ENCODE peak calls at places on chromosomes 16 and 17, in nine cellular contexts. One of them, this sample, is unnamed.

GRCh38 chr16:57613514-57613913 is 14.9 kb upstream of the ADGRG1 start:
- DNase-seq in activated CD8-positive, alpha-beta T cell treated with anti-CD3 and anti-CD28 coated beads, Interleukin-2, amount 10 ng/mL, durations not matched to agents 7 days and 5 days: no peak
- DNase-seq in breast epithelium: no peak
- DNase-seq in T-cell: no peak
- DNase-seq in cardiac fibroblast: no peak
- DNase-seq in HFFc6: no peak
- DNase-seq in posterior cingulate gyrus: no peak
- DNase-seq in SHP77: no peak
- DNase-seq in SW480: no peak
- DNase-seq in this sample: no peak

GRCh38 chr16:77682586-77682985 is 39.7 kb upstream of the NUDT7 start:
- DNase-seq in posterior cingulate gyrus: no peak
- DNase-seq in HFFc6: no peak
- DNase-seq in cardiac fibroblast: no peak
- DNase-seq in activated CD8-positive, alpha-beta T cell treated with anti-CD3 and anti-CD28 coated beads, Interleukin-2, amount 10 ng/mL, durations not matched to agents 7 days and 5 days: no peak
- DNase-seq in T-cell: no peak
- DNase-seq in SHP77: no peak
- DNase-seq in breast epithelium: no peak
- DNase-seq in SW480: no peak
- DNase-seq in this sample: no peak

GRCh38 chr17:51703364-51704341 is 443.3 kb downstream of the UTP18 start:
- DNase-seq in HFFc6: no peak
- DNase-seq in SW480: no peak
- DNase-seq in T-cell: no peak
- DNase-seq in cardiac fibroblast: peak
- DNase-seq in breast epithelium: peak
- DNase-seq in SHP77: no peak
- DNase-seq in activated CD8-positive, alpha-beta T cell treated with anti-CD3 and anti-CD28 coated beads, Interleukin-2, amount 10 ng/mL, durations not matched to agents 7 days and 5 days: no peak
- DNase-seq in posterior cingulate gyrus: no peak
- DNase-seq in this sample: peak

GRCh38 chr16:79609861-79610260 is 9.3 kb upstream of the MAF start:
- DNase-seq in SW480: no peak
- DNase-seq in breast epithelium: no peak
- DNase-seq in T-cell: peak
- DNase-seq in HFFc6: no peak
- DNase-seq in activated CD8-positive, alpha-beta T cell treated with anti-CD3 and anti-CD28 coated beads, Interleukin-2, amount 10 ng/mL, durations not matched to agents 7 days and 5 days: no peak
- DNase-seq in SHP77: no peak
- DNase-seq in posterior cingulate gyrus: no peak
- DNase-seq in cardiac fibroblast: no peak
- DNase-seq in this sample: no peak

GRCh38 chr16:68806422-68806821 is 36.9 kb upstream of the TANGO6 start:
- DNase-seq in posterior cingulate gyrus: no peak
- DNase-seq in cardiac fibroblast: no peak
- DNase-seq in activated CD8-positive, alpha-beta T cell treated with anti-CD3 and anti-CD28 coated beads, Interleukin-2, amount 10 ng/mL, durations not matched to agents 7 days and 5 days: no peak
- DNase-seq in breast epithelium: no peak
- DNase-seq in SHP77: no peak
- DNase-seq in T-cell: no peak
- DNase-seq in HFFc6: no peak
- DNase-seq in SW480: no peak
- DNase-seq in this sample: no peak

GRCh38 chr17:79629548-79630049 is 18.7 kb upstream of the RBFOX3 start:
- DNase-seq in SHP77: no peak
- DNase-seq in activated CD8-positive, alpha-beta T cell treated with anti-CD3 and anti-CD28 coated beads, Interleukin-2, amount 10 ng/mL, durations not matched to agents 7 days and 5 days: no peak
- DNase-seq in posterior cingulate gyrus: no peak
- DNase-seq in HFFc6: no peak
- DNase-seq in T-cell: no peak
- DNase-seq in SW480: peak
- DNase-seq in cardiac fibroblast: no peak
- DNase-seq in breast epithelium: no peak
- DNase-seq in this sample: no peak

GRCh38 chr16:57277586-57277985 is 6.9 kb downstream of the PLLP start:
- DNase-seq in SW480: peak
- DNase-seq in cardiac fibroblast: peak
- DNase-seq in HFFc6: peak
- DNase-seq in activated CD8-positive, alpha-beta T cell treated with anti-CD3 and anti-CD28 coated beads, Interleukin-2, amount 10 ng/mL, durations not matched to agents 7 days and 5 days: peak
- DNase-seq in breast epithelium: no peak
- DNase-seq in SHP77: no peak
- DNase-seq in posterior cingulate gyrus: peak
- DNase-seq in T-cell: peak
- DNase-seq in this sample: peak

GRCh38 chr16:12020007-12020406 is 43.5 kb downstream of the SNX29 start:
- DNase-seq in T-cell: no peak
- DNase-seq in SW480: no peak
- DNase-seq in activated CD8-positive, alpha-beta T cell treated with anti-CD3 and anti-CD28 coated beads, Interleukin-2, amount 10 ng/mL, durations not matched to agents 7 days and 5 days: no peak
- DNase-seq in SHP77: no peak
- DNase-seq in cardiac fibroblast: no peak
- DNase-seq in HFFc6: no peak
- DNase-seq in breast epithelium: no peak
- DNase-seq in posterior cingulate gyrus: no peak
- DNase-seq in this sample: no peak

GRCh38 chr16:74257061-74257460 is 39.6 kb upstream of the PSMD7 start:
- DNase-seq in T-cell: no peak
- DNase-seq in HFFc6: no peak
- DNase-seq in activated CD8-positive, alpha-beta T cell treated with anti-CD3 and anti-CD28 coated beads, Interleukin-2, amount 10 ng/mL, durations not matched to agents 7 days and 5 days: no peak
- DNase-seq in posterior cingulate gyrus: no peak
- DNase-seq in SHP77: no peak
- DNase-seq in breast epithelium: no peak
- DNase-seq in SW480: no peak
- DNase-seq in cardiac fibroblast: no peak
- DNase-seq in this sample: no peak

GRCh38 chr17:16939606-16940115 is 32.3 kb downstream of the TNFRSF13B start:
- DNase-seq in SW480: no peak
- DNase-seq in HFFc6: no peak
- DNase-seq in posterior cingulate gyrus: peak
- DNase-seq in SHP77: no peak
- DNase-seq in T-cell: no peak
- DNase-seq in cardiac fibroblast: no peak
- DNase-seq in breast epithelium: no peak
- DNase-seq in activated CD8-positive, alpha-beta T cell treated with anti-CD3 and anti-CD28 coated beads, Interleukin-2, amount 10 ng/mL, durations not matched to agents 7 days and 5 days: no peak
- DNase-seq in this sample: no peak

GRCh38 chr17:17018021-17018441 is 24.2 kb upstream of the MPRIP start:
- DNase-seq in activated CD8-positive, alpha-beta T cell treated with anti-CD3 and anti-CD28 coated beads, Interleukin-2, amount 10 ng/mL, durations not matched to agents 7 days and 5 days: no peak
- DNase-seq in SW480: no peak
- DNase-seq in posterior cingulate gyrus: no peak
- DNase-seq in T-cell: no peak
- DNase-seq in HFFc6: no peak
- DNase-seq in cardiac fibroblast: no peak
- DNase-seq in breast epithelium: no peak
- DNase-seq in SHP77: no peak
- DNase-seq in this sample: no peak

GRCh38 chr17:15418781-15419180 is 48.6 kb downstream of the CDRT4 start:
- DNase-seq in HFFc6: no peak
- DNase-seq in SHP77: no peak
- DNase-seq in cardiac fibroblast: peak
- DNase-seq in T-cell: no peak
- DNase-seq in breast epithelium: no peak
- DNase-seq in SW480: no peak
- DNase-seq in posterior cingulate gyrus: no peak
- DNase-seq in activated CD8-positive, alpha-beta T cell treated with anti-CD3 and anti-CD28 coated beads, Interleukin-2, amount 10 ng/mL, durations not matched to agents 7 days and 5 days: no peak
- DNase-seq in this sample: peak

GRCh38 chr16:11354733-11355574 is 9.7 kb downstream of the RMI2 start:
- DNase-seq in posterior cingulate gyrus: no peak
- DNase-seq in HFFc6: no peak
- DNase-seq in SHP77: no peak
- DNase-seq in activated CD8-positive, alpha-beta T cell treated with anti-CD3 and anti-CD28 coated beads, Interleukin-2, amount 10 ng/mL, durations not matched to agents 7 days and 5 days: peak
- DNase-seq in T-cell: peak
- DNase-seq in breast epithelium: no peak
- DNase-seq in SW480: no peak
- DNase-seq in cardiac fibroblast: peak
- DNase-seq in this sample: peak

GRCh38 chr16:75491876-75492275 is 3.4 kb downstream of the CHST6 start:
- DNase-seq in T-cell: no peak
- DNase-seq in breast epithelium: no peak
- DNase-seq in activated CD8-positive, alpha-beta T cell treated with anti-CD3 and anti-CD28 coated beads, Interleukin-2, amount 10 ng/mL, durations not matched to agents 7 days and 5 days: no peak
- DNase-seq in SHP77: peak
- DNase-seq in posterior cingulate gyrus: peak
- DNase-seq in cardiac fibroblast: no peak
- DNase-seq in SW480: peak
- DNase-seq in HFFc6: peak
- DNase-seq in this sample: no peak

GRCh38 chr16:88383401-88384221 is 852 bp downstream of the ZNF469 start:
- DNase-seq in SHP77: no peak
- DNase-seq in breast epithelium: no peak
- DNase-seq in T-cell: no peak
- DNase-seq in activated CD8-positive, alpha-beta T cell treated with anti-CD3 and anti-CD28 coated beads, Interleukin-2, amount 10 ng/mL, durations not matched to agents 7 days and 5 days: no peak
- DNase-seq in cardiac fibroblast: peak
- DNase-seq in SW480: no peak
- DNase-seq in HFFc6: peak
- DNase-seq in posterior cingulate gyrus: peak
- DNase-seq in this sample: peak

GRCh38 chr16:84239186-84239790 is 524 bp downstream of the KCNG4 start:
- DNase-seq in breast epithelium: no peak
- DNase-seq in T-cell: no peak
- DNase-seq in HFFc6: no peak
- DNase-seq in activated CD8-positive, alpha-beta T cell treated with anti-CD3 and anti-CD28 coated beads, Interleukin-2, amount 10 ng/mL, durations not matched to agents 7 days and 5 days: no peak
- DNase-seq in cardiac fibroblast: peak
- DNase-seq in SHP77: no peak
- DNase-seq in posterior cingulate gyrus: no peak
- DNase-seq in SW480: no peak
- DNase-seq in this sample: peak

GRCh38 chr17:51200295-51200694 is 34.1 kb downstream of the NME2 start:
- DNase-seq in activated CD8-positive, alpha-beta T cell treated with anti-CD3 and anti-CD28 coated beads, Interleukin-2, amount 10 ng/mL, durations not matched to agents 7 days and 5 days: peak
- DNase-seq in T-cell: no peak
- DNase-seq in cardiac fibroblast: no peak
- DNase-seq in SW480: no peak
- DNase-seq in breast epithelium: no peak
- DNase-seq in posterior cingulate gyrus: no peak
- DNase-seq in SHP77: no peak
- DNase-seq in HFFc6: no peak
- DNase-seq in this sample: no peak

GRCh38 chr16:64455275-64455674 is 666.6 kb downstream of the CDH11 start:
- DNase-seq in activated CD8-positive, alpha-beta T cell treated with anti-CD3 and anti-CD28 coated beads, Interleukin-2, amount 10 ng/mL, durations not matched to agents 7 days and 5 days: no peak
- DNase-seq in SHP77: no peak
- DNase-seq in SW480: peak
- DNase-seq in breast epithelium: no peak
- DNase-seq in T-cell: no peak
- DNase-seq in cardiac fibroblast: peak
- DNase-seq in posterior cingulate gyrus: no peak
- DNase-seq in HFFc6: peak
- DNase-seq in this sample: no peak

GRCh38 chr17:45127583-45128300 is 4.6 kb downstream of the PLCD3 start:
- DNase-seq in activated CD8-positive, alpha-beta T cell treated with anti-CD3 and anti-CD28 coated beads, Interleukin-2, amount 10 ng/mL, durations not matched to agents 7 days and 5 days: no peak
- DNase-seq in breast epithelium: peak
- DNase-seq in cardiac fibroblast: peak
- DNase-seq in HFFc6: peak
- DNase-seq in posterior cingulate gyrus: no peak
- DNase-seq in T-cell: no peak
- DNase-seq in SW480: peak
- DNase-seq in SHP77: no peak
- DNase-seq in this sample: no peak

GRCh38 chr17:37779554-37779953 is 34.7 kb upstream of the HNF1B start:
- DNase-seq in cardiac fibroblast: peak
- DNase-seq in activated CD8-positive, alpha-beta T cell treated with anti-CD3 and anti-CD28 coated beads, Interleukin-2, amount 10 ng/mL, durations not matched to agents 7 days and 5 days: no peak
- DNase-seq in breast epithelium: no peak
- DNase-seq in posterior cingulate gyrus: no peak
- DNase-seq in SW480: no peak
- DNase-seq in SHP77: no peak
- DNase-seq in HFFc6: peak
- DNase-seq in T-cell: no peak
- DNase-seq in this sample: peak

GRCh38 chr17:36501351-36501750 is 14.9 kb downstream of the ZNHIT3 start:
- DNase-seq in T-cell: no peak
- DNase-seq in posterior cingulate gyrus: no peak
- DNase-seq in HFFc6: no peak
- DNase-seq in SHP77: no peak
- DNase-seq in breast epithelium: no peak
- DNase-seq in cardiac fibroblast: no peak
- DNase-seq in SW480: no peak
- DNase-seq in activated CD8-positive, alpha-beta T cell treated with anti-CD3 and anti-CD28 coated beads, Interleukin-2, amount 10 ng/mL, durations not matched to agents 7 days and 5 days: no peak
- DNase-seq in this sample: no peak

GRCh38 chr16:77297996-77298637 is 98.9 kb downstream of the SYCE1L start:
- DNase-seq in T-cell: no peak
- DNase-seq in SW480: no peak
- DNase-seq in breast epithelium: no peak
- DNase-seq in cardiac fibroblast: peak
- DNase-seq in HFFc6: peak
- DNase-seq in SHP77: no peak
- DNase-seq in posterior cingulate gyrus: no peak
- DNase-seq in activated CD8-positive, alpha-beta T cell treated with anti-CD3 and anti-CD28 coated beads, Interleukin-2, amount 10 ng/mL, durations not matched to agents 7 days and 5 days: no peak
- DNase-seq in this sample: peak

GRCh38 chr16:85781685-85782370 is 17.5 kb downstream of the EMC8 start:
- DNase-seq in SHP77: peak
- DNase-seq in activated CD8-positive, alpha-beta T cell treated with anti-CD3 and anti-CD28 coated beads, Interleukin-2, amount 10 ng/mL, durations not matched to agents 7 days and 5 days: no peak
- DNase-seq in cardiac fibroblast: peak
- DNase-seq in breast epithelium: peak
- DNase-seq in posterior cingulate gyrus: peak
- DNase-seq in SW480: no peak
- DNase-seq in T-cell: no peak
- DNase-seq in HFFc6: no peak
- DNase-seq in this sample: peak

GRCh38 chr16:31094088-31094423 is 541 bp downstream of the VKORC1 start:
- DNase-seq in SW480: peak
- DNase-seq in breast epithelium: no peak
- DNase-seq in SHP77: peak
- DNase-seq in cardiac fibroblast: no peak
- DNase-seq in posterior cingulate gyrus: no peak
- DNase-seq in activated CD8-positive, alpha-beta T cell treated with anti-CD3 and anti-CD28 coated beads, Interleukin-2, amount 10 ng/mL, durations not matched to agents 7 days and 5 days: no peak
- DNase-seq in T-cell: no peak
- DNase-seq in HFFc6: no peak
- DNase-seq in this sample: peak

GRCh38 chr17:78664476-78665384 is 87.5 kb upstream of the DNAH17 start:
- DNase-seq in T-cell: no peak
- DNase-seq in SHP77: peak
- DNase-seq in activated CD8-positive, alpha-beta T cell treated with anti-CD3 and anti-CD28 coated beads, Interleukin-2, amount 10 ng/mL, durations not matched to agents 7 days and 5 days: no peak
- DNase-seq in HFFc6: no peak
- DNase-seq in SW480: no peak
- DNase-seq in posterior cingulate gyrus: no peak
- DNase-seq in breast epithelium: no peak
- DNase-seq in cardiac fibroblast: peak
- DNase-seq in this sample: no peak

GRCh38 chr17:75774471-75774987 is 9.5 kb upstream of the GALK1 start:
- DNase-seq in cardiac fibroblast: no peak
- DNase-seq in HFFc6: no peak
- DNase-seq in breast epithelium: peak
- DNase-seq in SW480: no peak
- DNase-seq in posterior cingulate gyrus: no peak
- DNase-seq in SHP77: no peak
- DNase-seq in T-cell: no peak
- DNase-seq in activated CD8-positive, alpha-beta T cell treated with anti-CD3 and anti-CD28 coated beads, Interleukin-2, amount 10 ng/mL, durations not matched to agents 7 days and 5 days: no peak
- DNase-seq in this sample: no peak

GRCh38 chr16:67000384-67001158 is 12.2 kb downstream of the CES4A start:
- DNase-seq in breast epithelium: peak
- DNase-seq in SHP77: peak
- DNase-seq in cardiac fibroblast: peak
- DNase-seq in posterior cingulate gyrus: peak
- DNase-seq in HFFc6: no peak
- DNase-seq in activated CD8-positive, alpha-beta T cell treated with anti-CD3 and anti-CD28 coated beads, Interleukin-2, amount 10 ng/mL, durations not matched to agents 7 days and 5 days: peak
- DNase-seq in SW480: no peak
- DNase-seq in T-cell: peak
- DNase-seq in this sample: peak

GRCh38 chr16:55264949-55265348 is 59.1 kb upstream of the IRX6 start:
- DNase-seq in SW480: no peak
- DNase-seq in activated CD8-positive, alpha-beta T cell treated with anti-CD3 and anti-CD28 coated beads, Interleukin-2, amount 10 ng/mL, durations not matched to agents 7 days and 5 days: no peak
- DNase-seq in T-cell: no peak
- DNase-seq in breast epithelium: no peak
- DNase-seq in posterior cingulate gyrus: no peak
- DNase-seq in cardiac fibroblast: no peak
- DNase-seq in SHP77: peak
- DNase-seq in HFFc6: no peak
- DNase-seq in this sample: peak

GRCh38 chr17:8122923-8123694 is 797 bp downstream of the HES7 start:
- DNase-seq in HFFc6: no peak
- DNase-seq in activated CD8-positive, alpha-beta T cell treated with anti-CD3 and anti-CD28 coated beads, Interleukin-2, amount 10 ng/mL, durations not matched to agents 7 days and 5 days: peak
- DNase-seq in SW480: peak
- DNase-seq in posterior cingulate gyrus: no peak
- DNase-seq in SHP77: no peak
- DNase-seq in cardiac fibroblast: peak
- DNase-seq in T-cell: no peak
- DNase-seq in breast epithelium: no peak
- DNase-seq in this sample: peak

GRCh38 chr17:2510559-2510958 is 1.1 kb downstream of the METTL16 start:
- DNase-seq in posterior cingulate gyrus: no peak
- DNase-seq in activated CD8-positive, alpha-beta T cell treated with anti-CD3 and anti-CD28 coated beads, Interleukin-2, amount 10 ng/mL, durations not matched to agents 7 days and 5 days: no peak
- DNase-seq in cardiac fibroblast: no peak
- DNase-seq in HFFc6: no peak
- DNase-seq in SW480: no peak
- DNase-seq in breast epithelium: no peak
- DNase-seq in T-cell: no peak
- DNase-seq in SHP77: no peak
- DNase-seq in this sample: no peak

GRCh38 chr16:65727534-65728137 is 605.8 kb upstream of the CDH11 start:
- DNase-seq in HFFc6: no peak
- DNase-seq in posterior cingulate gyrus: no peak
- DNase-seq in T-cell: no peak
- DNase-seq in breast epithelium: no peak
- DNase-seq in SW480: no peak
- DNase-seq in SHP77: no peak
- DNase-seq in cardiac fibroblast: no peak
- DNase-seq in activated CD8-positive, alpha-beta T cell treated with anti-CD3 and anti-CD28 coated beads, Interleukin-2, amount 10 ng/mL, durations not matched to agents 7 days and 5 days: no peak
- DNase-seq in this sample: no peak

This sample was measured in foreskin fibroblast.